ENCODE peak calls at places on chromosomes 11 and 22, in five cellular contexts. One of them, this sample, is unnamed. For H3K4me1, the result is how much of the 10 kb centered on the place peaks cover.

GRCh38 chr11:64121637-64122410 is 44.1 kb downstream of the MACROD1 start:
- DNase-seq in fibroblast of lung: peak
- DNase-seq in neural progenitor cell: peak
- DNase-seq in transverse colon: no peak
- DNase-seq in PC-3: peak
- DNase-seq in this sample: no peak

GRCh38 chr11:70155386-70155785 is 47.7 kb upstream of the FADD start:
- DNase-seq in fibroblast of lung: peak
- DNase-seq in neural progenitor cell: no peak
- DNase-seq in transverse colon: no peak
- DNase-seq in PC-3: no peak
- DNase-seq in this sample: no peak

GRCh38 chr11:123696183-123696582 is 41.8 kb upstream of the SCN3B start:
- DNase-seq in fibroblast of lung: peak
- DNase-seq in neural progenitor cell: no peak
- DNase-seq in transverse colon: no peak
- DNase-seq in PC-3: no peak
- DNase-seq in this sample: no peak

GRCh38 chr11:32851251-32851650 is 21.5 kb downstream of the PRRG4 start:
- DNase-seq in fibroblast of lung: no peak
- DNase-seq in neural progenitor cell: no peak
- DNase-seq in transverse colon: no peak
- DNase-seq in PC-3: no peak
- DNase-seq in this sample: no peak

GRCh38 chr11:110777765-110778164 is 65.5 kb upstream of the ARHGAP20 start:
- DNase-seq in fibroblast of lung: peak
- DNase-seq in neural progenitor cell: no peak
- DNase-seq in transverse colon: peak
- DNase-seq in PC-3: peak
- DNase-seq in this sample: no peak

GRCh38 chr22:45629469-45630089 is 42.1 kb upstream of the ATXN10 start:
- DNase-seq in fibroblast of lung: no peak
- DNase-seq in neural progenitor cell: no peak
- DNase-seq in transverse colon: no peak
- DNase-seq in PC-3: no peak
- DNase-seq in this sample: no peak

GRCh38 chr22:48348855-48349254 is 1478.8 kb downstream of the BRD1 start:
- DNase-seq in fibroblast of lung: no peak
- DNase-seq in neural progenitor cell: no peak
- DNase-seq in transverse colon: no peak
- DNase-seq in PC-3: no peak
- DNase-seq in this sample: no peak

GRCh38 chr11:78476066-78476465 is 58.4 kb upstream of the GAB2 start:
- DNase-seq in fibroblast of lung: no peak
- DNase-seq in neural progenitor cell: no peak
- DNase-seq in transverse colon: no peak
- DNase-seq in PC-3: peak
- DNase-seq in this sample: no peak

GRCh38 chr11:17978553-17979287 is 34.1 kb downstream of the SERGEF start:
- DNase-seq in fibroblast of lung: peak
- DNase-seq in neural progenitor cell: peak
- DNase-seq in transverse colon: peak
- DNase-seq in PC-3: peak
- DNase-seq in this sample: peak

GRCh38 chr11:77842451-77843121 is 21.6 kb downstream of the AAMDC start:
- DNase-seq in fibroblast of lung: peak
- DNase-seq in neural progenitor cell: no peak
- DNase-seq in transverse colon: no peak
- DNase-seq in PC-3: peak
- DNase-seq in this sample: no peak

GRCh38 chr11:66414120-66414934 is 6.5 kb upstream of the NPAS4 start:
- DNase-seq in fibroblast of lung: no peak
- DNase-seq in neural progenitor cell: peak
- DNase-seq in transverse colon: no peak
- DNase-seq in PC-3: no peak
- DNase-seq in this sample: no peak

GRCh38 chr11:66418168-66418985 is 2.5 kb upstream of the NPAS4 start:
- DNase-seq in fibroblast of lung: peak
- DNase-seq in neural progenitor cell: peak
- DNase-seq in transverse colon: peak
- DNase-seq in PC-3: peak
- DNase-seq in this sample: peak

GRCh38 chr11:66418986-66419308 is 1.9 kb upstream of the NPAS4 start:
- DNase-seq in fibroblast of lung: no peak
- DNase-seq in neural progenitor cell: no peak
- DNase-seq in transverse colon: no peak
- DNase-seq in PC-3: no peak
- DNase-seq in this sample: no peak

GRCh38 chr11:66415423-66415822 is 5.4 kb upstream of the NPAS4 start:
- DNase-seq in fibroblast of lung: no peak
- DNase-seq in neural progenitor cell: no peak
- DNase-seq in transverse colon: no peak
- DNase-seq in PC-3: no peak
- DNase-seq in this sample: no peak

GRCh38 chr11:66417000-66417399 is 3.8 kb upstream of the NPAS4 start:
- DNase-seq in fibroblast of lung: no peak
- DNase-seq in neural progenitor cell: peak
- DNase-seq in transverse colon: no peak
- DNase-seq in PC-3: no peak
- DNase-seq in this sample: no peak
- H3K4me1 ChIP-seq in fibroblast of lung: under half
- H3K4me1 ChIP-seq in neural progenitor cell: under half
- H3K4me1 ChIP-seq in transverse colon: under half
- H3K4me1 ChIP-seq in PC-3: under half
- H3K4me1 ChIP-seq in this sample: under half

GRCh38 chr22:40238425-40239344 is 61.0 kb downstream of the TNRC6B start:
- DNase-seq in fibroblast of lung: peak
- DNase-seq in neural progenitor cell: no peak
- DNase-seq in transverse colon: no peak
- DNase-seq in PC-3: peak
- DNase-seq in this sample: peak

GRCh38 chr22:40237241-40237640 is 59.5 kb downstream of the TNRC6B start:
- DNase-seq in fibroblast of lung: no peak
- DNase-seq in neural progenitor cell: no peak
- DNase-seq in transverse colon: no peak
- DNase-seq in PC-3: no peak
- DNase-seq in this sample: no peak

GRCh38 chr22:40239345-40239683 is 61.6 kb downstream of the TNRC6B start:
- DNase-seq in fibroblast of lung: no peak
- DNase-seq in neural progenitor cell: no peak
- DNase-seq in transverse colon: no peak
- DNase-seq in PC-3: no peak
- DNase-seq in this sample: no peak

GRCh38 chr22:40236131-40236665 is 58.5 kb downstream of the TNRC6B start:
- DNase-seq in fibroblast of lung: no peak
- DNase-seq in neural progenitor cell: no peak
- DNase-seq in transverse colon: no peak
- DNase-seq in PC-3: peak
- DNase-seq in this sample: no peak

DNA sequence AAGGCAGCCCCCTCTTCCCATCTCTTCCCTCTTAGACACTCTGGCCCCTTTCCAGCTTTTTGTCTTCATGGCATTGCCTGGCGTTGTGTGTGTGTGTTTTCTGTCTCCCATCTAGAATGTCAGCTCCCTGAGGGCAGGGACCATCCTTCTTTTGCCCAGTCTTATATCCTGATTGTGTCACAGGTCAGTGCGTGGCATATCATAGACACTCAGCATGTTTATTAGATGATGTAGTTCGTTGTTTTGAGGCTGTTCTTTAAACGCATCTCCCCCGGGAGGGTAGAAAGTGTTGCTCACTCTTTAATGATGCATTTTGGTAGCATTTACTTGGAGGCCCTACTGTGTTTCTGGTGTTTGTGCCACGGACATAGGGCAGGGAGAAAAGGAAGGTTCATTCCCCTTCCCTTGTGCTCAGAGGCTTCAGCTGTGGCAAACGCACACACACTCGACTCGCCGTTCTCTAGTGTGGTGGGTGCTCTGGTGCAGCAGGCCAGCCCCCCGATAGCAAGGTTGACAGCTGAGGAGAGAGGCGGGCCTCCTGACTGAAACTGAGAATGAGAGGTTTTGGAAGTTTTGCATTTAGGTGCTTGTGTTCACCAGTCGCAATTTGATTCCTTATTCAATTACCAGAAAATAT is 60.2 kb downstream of the TNRC6B start:
- DNase-seq in fibroblast of lung: no peak
- DNase-seq in neural progenitor cell: no peak
- DNase-seq in transverse colon: no peak
- DNase-seq in PC-3: no peak
- DNase-seq in this sample: no peak
- H3K27ac ChIP-seq in fibroblast of lung: no peak
- H3K27ac ChIP-seq in neural progenitor cell: no peak
- H3K27ac ChIP-seq in transverse colon: no peak
- H3K27ac ChIP-seq in PC-3: peak
- H3K27ac ChIP-seq in this sample: peak

DNA sequence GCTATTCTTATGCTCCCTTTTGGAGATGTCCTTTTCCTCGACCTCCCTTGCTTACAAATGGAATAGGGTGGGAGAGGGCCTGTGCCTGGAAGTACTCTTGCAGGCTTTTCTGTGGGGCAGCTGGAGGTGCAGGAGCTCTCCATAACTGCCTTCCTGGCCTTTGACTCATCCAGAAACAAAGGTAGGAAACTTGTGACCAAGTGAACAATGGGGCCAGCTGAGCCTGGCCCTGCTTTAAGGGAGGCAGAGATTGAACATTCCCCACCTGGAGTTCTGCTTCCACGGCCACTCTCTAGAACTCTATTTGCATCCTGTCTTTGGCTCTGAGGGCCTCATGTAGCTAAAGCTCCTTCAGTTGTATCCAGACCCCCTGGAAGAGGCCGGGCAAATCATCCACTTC is 5.1 kb upstream of the LYVE1 start:
- DNase-seq in fibroblast of lung: no peak
- DNase-seq in neural progenitor cell: no peak
- DNase-seq in transverse colon: no peak
- DNase-seq in PC-3: no peak
- DNase-seq in this sample: no peak
- H3K4me1 ChIP-seq in fibroblast of lung: under half
- H3K4me1 ChIP-seq in neural progenitor cell: under half
- H3K4me1 ChIP-seq in transverse colon: under half
- H3K4me1 ChIP-seq in PC-3: under half
- H3K4me1 ChIP-seq in this sample: under half

GRCh38 chr22:23893957-23894709 is at the start of gene MIF:
- DNase-seq in fibroblast of lung: peak
- DNase-seq in neural progenitor cell: peak
- DNase-seq in transverse colon: peak
- DNase-seq in PC-3: peak
- DNase-seq in this sample: peak
- H3K27ac ChIP-seq in fibroblast of lung: peak
- H3K27ac ChIP-seq in neural progenitor cell: peak
- H3K27ac ChIP-seq in transverse colon: peak
- H3K27ac ChIP-seq in PC-3: peak
- H3K27ac ChIP-seq in this sample: peak

GRCh38 chr11:88819616-88820015 is 246.2 kb downstream of the GRM5 start:
- DNase-seq in fibroblast of lung: no peak
- DNase-seq in neural progenitor cell: no peak
- DNase-seq in transverse colon: no peak
- DNase-seq in PC-3: no peak
- DNase-seq in this sample: no peak

GRCh38 chr11:88814076-88814475 is 251.7 kb downstream of the GRM5 start:
- DNase-seq in fibroblast of lung: no peak
- DNase-seq in neural progenitor cell: no peak
- DNase-seq in transverse colon: no peak
- DNase-seq in PC-3: no peak
- DNase-seq in this sample: no peak

GRCh38 chr11:88813233-88813915 is 252.4 kb downstream of the GRM5 start:
- DNase-seq in fibroblast of lung: no peak
- DNase-seq in neural progenitor cell: peak
- DNase-seq in transverse colon: no peak
- DNase-seq in PC-3: no peak
- DNase-seq in this sample: no peak

GRCh38 chr11:88818978-88819377 is 246.8 kb downstream of the GRM5 start:
- DNase-seq in fibroblast of lung: no peak
- DNase-seq in neural progenitor cell: no peak
- DNase-seq in transverse colon: no peak
- DNase-seq in PC-3: no peak
- DNase-seq in this sample: no peak

DNA sequence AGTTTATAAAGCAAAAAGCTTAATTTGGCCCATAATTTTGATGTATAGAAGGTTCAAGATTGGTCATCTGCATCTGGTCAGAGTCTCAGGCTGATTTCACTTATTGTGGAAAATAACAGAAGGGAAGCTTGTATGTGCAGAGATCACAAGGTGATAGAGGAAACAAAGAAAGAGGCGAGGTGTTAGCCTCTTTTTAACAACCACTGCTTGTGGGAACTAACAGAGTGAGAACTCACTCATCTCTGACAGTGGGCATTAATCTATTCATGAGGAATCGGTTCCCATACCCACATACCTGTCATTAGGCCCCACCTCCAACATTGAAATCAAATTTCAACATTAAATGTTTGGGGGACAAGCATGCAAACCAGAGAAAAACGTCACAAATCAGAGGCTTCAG is 250.3 kb downstream of the GRM5 start:
- DNase-seq in fibroblast of lung: no peak
- DNase-seq in neural progenitor cell: no peak
- DNase-seq in transverse colon: no peak
- DNase-seq in PC-3: no peak
- DNase-seq in this sample: no peak
- H3K4me1 ChIP-seq in fibroblast of lung: under half
- H3K4me1 ChIP-seq in neural progenitor cell: under half
- H3K4me1 ChIP-seq in transverse colon: under half
- H3K4me1 ChIP-seq in PC-3: under half
- H3K4me1 ChIP-seq in this sample: under half

GRCh38 chr22:25447067-25447688 is 117.3 kb upstream of the GRK3 start:
- DNase-seq in fibroblast of lung: no peak
- DNase-seq in neural progenitor cell: no peak
- DNase-seq in transverse colon: no peak
- DNase-seq in PC-3: no peak
- DNase-seq in this sample: no peak
- H3K27ac ChIP-seq in fibroblast of lung: no peak
- H3K27ac ChIP-seq in neural progenitor cell: no peak
- H3K27ac ChIP-seq in transverse colon: peak
- H3K27ac ChIP-seq in PC-3: no peak
- H3K27ac ChIP-seq in this sample: no peak

DNA sequence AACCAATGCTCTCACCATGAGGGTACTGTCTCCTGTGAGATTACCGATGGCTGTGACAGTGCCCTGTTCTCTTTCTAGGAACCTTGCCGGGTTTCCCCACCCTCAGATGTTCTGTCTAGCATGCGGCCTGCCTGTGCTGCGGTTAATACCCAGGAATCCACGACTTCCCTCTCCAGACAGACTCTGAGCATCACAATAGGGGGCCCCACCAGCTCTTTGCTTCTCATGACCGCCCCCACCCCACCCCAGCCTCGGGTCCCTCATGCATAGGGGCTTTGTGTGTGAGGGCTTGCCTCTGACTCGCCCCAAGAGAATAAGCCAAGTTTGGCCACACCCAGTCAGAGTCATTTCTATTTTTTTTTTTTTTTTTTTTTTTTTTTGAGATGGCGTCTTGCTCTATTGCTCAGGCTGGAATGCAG is 10.3 kb downstream of the PARVG start:
- DNase-seq in fibroblast of lung: peak
- DNase-seq in neural progenitor cell: no peak
- DNase-seq in transverse colon: no peak
- DNase-seq in PC-3: no peak
- DNase-seq in this sample: peak
- H3K4me1 ChIP-seq in fibroblast of lung: under half
- H3K4me1 ChIP-seq in neural progenitor cell: under half
- H3K4me1 ChIP-seq in transverse colon: under half
- H3K4me1 ChIP-seq in PC-3: under half
- H3K4me1 ChIP-seq in this sample: under half

GRCh38 chr11:121067453-121067852 is 33.6 kb upstream of the TECTA start:
- DNase-seq in fibroblast of lung: no peak
- DNase-seq in neural progenitor cell: no peak
- DNase-seq in transverse colon: no peak
- DNase-seq in PC-3: peak
- DNase-seq in this sample: no peak
- H3K27ac ChIP-seq in fibroblast of lung: no peak
- H3K27ac ChIP-seq in neural progenitor cell: no peak
- H3K27ac ChIP-seq in transverse colon: peak
- H3K27ac ChIP-seq in PC-3: peak
- H3K27ac ChIP-seq in this sample: no peak

This sample was measured in PC-9.